ENCODE peak calls at places on chromosomes 11 and 22, in seven cellular contexts. N, F, B, M, Z, L and Q are unnamed samples.
A peak's percentile ranks its signal among the peaks of the same experiment; 100 is the strongest.

GRCh38 chr11:9606799-9607510 is 33.5 kb downstream of the WEE1 start:
- DNase-seq in B (no peak), F (no peak), Z (no peak), N (no peak), M (peak; percentile 42), L (no peak), Q (no peak)

GRCh38 chr11:112321521-112322172 is 61.0 kb upstream of the PLET1 start:
- DNase-seq in B (no peak), L (no peak), N (no peak), Z (peak; percentile 91), F (no peak), M (no peak), Q (peak; percentile 89)

GRCh38 chr11:111310088-111310487 is 11.7 kb downstream of the POU2AF3 start:
- DNase-seq in N (no peak), Z (no peak), M (no peak), B (no peak), F (no peak), L (no peak), Q (no peak)

GRCh38 chr11:92128026-92128425 is 96.6 kb upstream of the FAT3 start:
- DNase-seq in L (no peak), F (no peak), B (no peak), N (no peak), Z (no peak), M (no peak), Q (no peak)

GRCh38 chr11:126512741-126513715 is 157.5 kb downstream of the ST3GAL4 start:
- DNase-seq in Z (no peak), B (no peak), L (no peak), N (no peak), F (no peak), M (no peak), Q (no peak)

GRCh38 chr11:16945671-16946469 is 68.3 kb downstream of the PLEKHA7 start:
- DNase-seq in B (no peak), N (peak; percentile 47), Z (peak; percentile 76), L (no peak), F (no peak), M (peak; percentile 26), Q (peak; percentile 60)

GRCh38 chr11:124769804-124770774 is 8.0 kb upstream of the ESAM start:
- DNase-seq in N (no peak), Z (peak; percentile 79), L (no peak), B (no peak), F (no peak), M (no peak), Q (peak; percentile 80)

GRCh38 chr11:114163231-114163631 is 103.7 kb downstream of the ZBTB16 start:
- DNase-seq in N (no peak), L (no peak), F (peak; percentile 87), M (no peak), B (no peak), Z (no peak), Q (no peak)

GRCh38 chr11:11961399-11962028 is 46.9 kb downstream of the DKK3 start:
- DNase-seq in B (no peak), Z (no peak), M (no peak), N (no peak), F (peak; percentile 36), L (no peak), Q (no peak)

GRCh38 chr22:50730941-50731661 is 6.9 kb upstream of the ACR start:
- DNase-seq in B (no peak), N (no peak), M (peak; percentile 88), L (no peak), Z (no peak), F (peak; percentile 37), Q (no peak)

GRCh38 chr11:33207408-33207985 is 46.2 kb upstream of the CSTF3 start:
- DNase-seq in M (no peak), L (no peak), N (no peak), B (no peak), F (no peak), Z (no peak), Q (peak; percentile 4)

GRCh38 chr11:2582436-2582931 is 117.3 kb downstream of the KCNQ1OT1 start:
- DNase-seq in B (no peak), N (no peak), Z (no peak), L (no peak), M (no peak), F (peak; percentile 54), Q (no peak)

GRCh38 chr11:19978668-19979518 is 181.4 kb downstream of the DBX1 start:
- DNase-seq in B (no peak), L (no peak), M (no peak), Z (peak; percentile 67), N (no peak), F (no peak), Q (peak; percentile 82)

GRCh38 chr11:83044958-83045712 is 26.6 kb downstream of the RAB30 start:
- DNase-seq in M (no peak), N (no peak), B (no peak), L (peak; percentile 16), Z (peak; percentile 92), F (no peak), Q (peak; percentile 88)

GRCh38 chr11:27678242-27678641 is 22.0 kb downstream of the BDNF start:
- DNase-seq in Z (no peak), F (no peak), M (no peak), N (no peak), L (no peak), B (no peak), Q (no peak)

GRCh38 chr11:10544491-10545470 is 3.8 kb upstream of the RNF141 start:
- DNase-seq in N (no peak), Z (no peak), F (peak; percentile 46), B (no peak), M (no peak), L (no peak), Q (no peak)

GRCh38 chr11:13486926-13487660 is 8.7 kb downstream of the PTH start:
- DNase-seq in Z (no peak), B (peak; percentile 71), L (peak; percentile 44), M (peak; percentile 72), N (peak; percentile 26), F (no peak), Q (peak; percentile 71)

GRCh38 chr22:39575552-39575825 is 4.9 kb downstream of the CACNA1I start:
- DNase-seq in F (no peak), N (no peak), L (no peak), Z (no peak), B (no peak), M (no peak), Q (no peak)

GRCh38 chr22:19395276-19395675 is 36.3 kb downstream of the HIRA start:
- DNase-seq in M (no peak), L (no peak), B (no peak), N (no peak), Z (no peak), F (no peak), Q (no peak)

GRCh38 chr11:74746868-74747267 is 1.8 kb upstream of the RNF169 start:
- DNase-seq in L (no peak), M (no peak), Z (no peak), B (no peak), N (no peak), F (no peak), Q (no peak)

GRCh38 chr11:76880314-76880713 is 19.6 kb downstream of the ACER3 start:
- DNase-seq in B (no peak), N (no peak), M (no peak), L (no peak), F (no peak), Z (no peak), Q (no peak)

GRCh38 chr11:121321614-121322243 is 29.2 kb downstream of the SC5D start:
- DNase-seq in B (peak; percentile 42), Z (peak; percentile 1), L (peak; percentile 30), N (no peak), F (no peak), M (peak; percentile 42), Q (peak; percentile 12)

GRCh38 chr22:49867303-49868250 is 13.9 kb downstream of the ZBED4 start:
- DNase-seq in B (no peak), M (peak; percentile 48), Z (no peak), L (no peak), N (no peak), F (no peak), Q (no peak)

GRCh38 chr11:61281581-61282250 is 13.4 kb downstream of the VWCE start:
- DNase-seq in L (no peak), M (peak; percentile 99), B (no peak), N (peak; percentile 56), F (peak; percentile 64), Z (no peak), Q (no peak)

GRCh38 chr22:35900483-35901168 is 128.0 kb downstream of the RBFOX2 start:
- DNase-seq in L (no peak), Z (peak; percentile 35), F (no peak), B (no peak), M (no peak), N (no peak), Q (peak; percentile 66)

GRCh38 chr11:118306556-118306955 is 2.0 kb downstream of the CD3E start:
- DNase-seq in N (no peak), F (no peak), M (no peak), B (peak; percentile 44), L (peak; percentile 65), Z (no peak), Q (peak; percentile 38)

GRCh38 chr22:47094861-47095330 is 332.4 kb downstream of the TBC1D22A start:
- DNase-seq in Z (no peak), L (no peak), M (no peak), F (no peak), N (no peak), B (no peak), Q (peak; percentile 28)

GRCh38 chr22:26804315-26804714 is 146.9 kb downstream of the MIAT start:
- DNase-seq in B (no peak), M (no peak), F (no peak), N (no peak), L (no peak), Z (no peak), Q (no peak)

GRCh38 chr11:75421035-75421602 is 11.9 kb downstream of the KLHL35 start:
- DNase-seq in L (no peak), N (no peak), Z (no peak), B (no peak), F (no peak), M (peak; percentile 69), Q (no peak)

GRCh38 chr11:58573451-58574104 is 2.1 kb downstream of the LPXN start:
- DNase-seq in Z (peak; percentile 74), B (peak; percentile 59), L (peak; percentile 73), N (no peak), F (peak; percentile 67), M (no peak), Q (peak; percentile 92)